ENCODE peak calls at places on chromosomes 16 and 17, in seven cellular contexts. S is left ventricle myocardium inferior, W is right lobe of liver, N is H9, J is ascending aorta, L is tibial artery, K is fibroblast of lung. Y is an unnamed sample. For H3K4me1, the result is how much of the 10 kb centered on the place peaks cover.

GRCh38 chr17:67528751-67529436 is 151.8 kb downstream of the PITPNC1 start:
- DNase-seq in S (peak), W (peak), N (peak), J (peak), L (peak), K (peak), Y (peak)

GRCh38 chr16:69469807-69470561 is 45.6 kb downstream of the CYB5B start:
- DNase-seq in S (no peak), W (no peak), N (no peak), J (no peak), L (no peak), K (no peak), Y (no peak)

GRCh38 chr16:4280625-4281024 is 7.8 kb upstream of the TFAP4 start:
- DNase-seq in S (no peak), W (no peak), N (no peak), J (no peak), L (no peak), K (no peak), Y (no peak)

GRCh38 chr17:57281887-57282653 is 25.7 kb downstream of the MSI2 start:
- DNase-seq in S (no peak), W (no peak), N (no peak), J (no peak), L (no peak), K (no peak), Y (no peak)

GRCh38 chr17:692116-692515 is 22.5 kb downstream of the VPS53 start:
- DNase-seq in S (no peak), W (no peak), N (no peak), J (no peak), L (no peak), K (peak), Y (no peak)

GRCh38 chr16:79599837-79600635 is 501 bp downstream of the MAF start:
- DNase-seq in S (peak), W (peak), N (peak), J (no peak), L (peak), K (peak), Y (peak)

GRCh38 chr16:10839271-10839661 is 20.7 kb upstream of the TVP23A start:
- DNase-seq in S (no peak), W (no peak), N (no peak), J (no peak), L (no peak), K (no peak), Y (no peak)

GRCh38 chr17:46024590-46024989 is 25.5 kb downstream of the STH start:
- DNase-seq in S (no peak), W (no peak), N (no peak), J (no peak), L (no peak), K (no peak), Y (no peak)

GRCh38 chr17:12693640-12694039 is 27.9 kb downstream of the MYOCD start:
- DNase-seq in S (no peak), W (no peak), N (no peak), J (no peak), L (no peak), K (no peak), Y (no peak)

GRCh38 chr17:42422412-42422957 is 571 bp downstream of the CAVIN1 start:
- DNase-seq in S (no peak), W (peak), N (peak), J (no peak), L (no peak), K (peak), Y (peak)

GRCh38 chr16:11740567-11740966 is 2.1 kb downstream of the TXNDC11 start:
- DNase-seq in S (no peak), W (no peak), N (no peak), J (no peak), L (no peak), K (no peak), Y (no peak)

GRCh38 chr17:61371606-61372005 is 28.0 kb upstream of the TBX2 start:
- DNase-seq in S (no peak), W (no peak), N (no peak), J (no peak), L (no peak), K (no peak), Y (peak)

GRCh38 chr16:31029272-31029671 is 4.1 kb upstream of the STX4 start:
- DNase-seq in S (no peak), W (no peak), N (no peak), J (no peak), L (no peak), K (no peak), Y (no peak)

GRCh38 chr17:73910216-73910615 is 266.0 kb upstream of the SDK2 start:
- DNase-seq in S (no peak), W (no peak), N (no peak), J (no peak), L (no peak), K (no peak), Y (no peak)

GRCh38 chr17:28983286-28984240 is 22.3 kb downstream of the SEZ6 start:
- DNase-seq in S (no peak), W (no peak), N (no peak), J (no peak), L (no peak), K (peak), Y (no peak)
- H3K4me1 ChIP-seq in S (under half), W (under half), N (under half), J (under half), L (under half), K (under half), Y (under half)

DNA sequence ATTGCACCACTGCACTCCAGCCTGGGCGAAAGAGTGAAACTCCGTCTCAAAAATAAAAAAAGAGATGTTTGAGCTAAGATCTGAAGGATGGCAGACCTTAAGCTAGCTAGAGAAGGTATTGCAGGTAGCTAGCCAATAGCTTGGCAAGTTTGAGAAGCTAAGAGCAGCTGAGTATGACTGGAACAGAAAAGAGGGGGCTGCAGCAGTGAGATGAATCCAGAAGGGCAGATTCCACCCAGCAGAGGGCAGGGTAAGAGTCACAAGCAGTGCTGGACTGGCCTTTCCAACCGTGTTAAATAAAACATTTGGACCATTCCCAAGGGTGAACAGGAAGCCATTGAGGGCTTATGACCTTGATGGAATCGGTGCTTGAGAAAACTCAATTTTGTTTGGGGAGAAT is 5.7 kb upstream of the PHAF1 start:
- DNase-seq in S (no peak), W (no peak), N (peak), J (no peak), L (no peak), K (peak), Y (no peak)
- TF ChIP-seq CTCF in S (peak), W (peak), N (peak), J (no peak), L (no peak), K (peak), Y (peak)

DNA sequence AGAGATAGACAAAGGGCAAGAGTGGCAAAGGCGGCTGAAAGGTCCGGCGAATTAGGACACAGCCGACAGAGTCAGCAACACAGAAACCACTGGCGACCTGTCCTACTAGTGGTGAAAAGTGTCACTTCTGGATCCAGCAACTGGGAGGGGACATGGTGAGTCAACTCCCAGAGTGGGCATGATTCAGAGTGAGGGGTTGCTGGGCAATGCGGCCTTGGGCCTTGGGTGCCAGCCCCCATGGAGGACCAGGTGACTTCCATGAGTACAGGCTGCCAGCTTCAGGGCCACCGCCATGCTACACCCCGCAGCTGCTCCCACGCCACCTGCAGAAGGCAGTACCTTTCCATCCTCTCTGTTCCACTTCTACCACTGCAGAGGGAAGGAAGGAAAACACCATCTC is 110.6 kb downstream of the ZFHX3 start:
- DNase-seq in S (no peak), W (no peak), N (no peak), J (no peak), L (no peak), K (no peak), Y (no peak)
- H3K4me1 ChIP-seq in S (half or more), W (under half), N (under half), J (under half), L (half or more), K (under half), Y (under half)

GRCh38 chr16:8493885-8494487 is 96.3 kb downstream of the TMEM114 start:
- DNase-seq in S (no peak), W (no peak), N (peak), J (no peak), L (no peak), K (no peak), Y (no peak)

GRCh38 chr16:8486985-8487384 is 103.3 kb downstream of the TMEM114 start:
- DNase-seq in S (no peak), W (no peak), N (no peak), J (no peak), L (no peak), K (no peak), Y (no peak)

GRCh38 chr16:8489580-8489979 is 100.7 kb downstream of the TMEM114 start:
- DNase-seq in S (no peak), W (no peak), N (no peak), J (no peak), L (no peak), K (no peak), Y (no peak)

GRCh38 chr16:8496364-8496763 is 93.9 kb downstream of the TMEM114 start:
- DNase-seq in S (no peak), W (no peak), N (no peak), J (no peak), L (no peak), K (no peak), Y (no peak)

GRCh38 chr16:8492690-8493089 is 97.6 kb downstream of the TMEM114 start:
- DNase-seq in S (no peak), W (no peak), N (no peak), J (no peak), L (no peak), K (no peak), Y (no peak)
- TF ChIP-seq CTCF in S (no peak), W (no peak), N (no peak), J (no peak), L (no peak), K (no peak), Y (no peak)

GRCh38 chr16:75065149-75065807 is 51.3 kb downstream of the LDHD start:
- DNase-seq in S (no peak), W (no peak), N (no peak), J (no peak), L (no peak), K (no peak), Y (peak)
- H3K4me1 ChIP-seq in S (half or more), W (under half), N (under half), J (under half), L (under half), K (under half), Y (half or more)

DNA sequence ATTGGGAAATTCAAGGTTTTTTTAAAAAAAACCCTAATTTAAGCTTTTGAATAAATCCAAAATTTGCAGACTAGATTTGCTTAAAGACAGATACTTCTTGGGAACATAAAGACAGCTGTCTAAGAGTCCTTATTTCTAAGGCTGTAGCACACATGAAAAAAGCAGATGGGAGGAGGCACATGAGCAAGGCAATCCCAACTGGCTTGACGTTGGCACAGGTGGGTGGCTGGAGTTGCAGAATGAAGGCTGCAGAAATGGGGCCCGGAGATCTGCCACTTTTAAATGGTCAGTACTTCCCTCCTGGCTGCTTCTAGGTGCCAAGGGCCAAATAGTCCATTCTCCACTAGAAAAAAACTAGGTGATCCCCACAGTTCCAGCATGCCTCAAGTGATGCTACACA is 4.4 kb downstream of the KIAA0753 start:
- DNase-seq in S (no peak), W (no peak), N (no peak), J (no peak), L (no peak), K (no peak), Y (no peak)
- TF ChIP-seq CTCF in S (no peak), W (no peak), N (no peak), J (no peak), L (no peak), K (no peak), Y (no peak)

GRCh38 chr17:17703608-17703919 is 22.3 kb downstream of the RAI1 start:
- DNase-seq in S (no peak), W (no peak), N (no peak), J (no peak), L (no peak), K (no peak), Y (no peak)
- H3K4me1 ChIP-seq in S (half or more), W (under half), N (under half), J (under half), L (under half), K (under half), Y (under half)

GRCh38 chr17:59892849-59893616 is at the start of the genes RPS6KB1 and TUBD1:
- DNase-seq in S (peak), W (peak), N (peak), J (peak), L (peak), K (peak), Y (peak)
- TF ChIP-seq CTCF in S (no peak), W (no peak), N (no peak), J (no peak), L (no peak), K (no peak), Y (no peak)

DNA sequence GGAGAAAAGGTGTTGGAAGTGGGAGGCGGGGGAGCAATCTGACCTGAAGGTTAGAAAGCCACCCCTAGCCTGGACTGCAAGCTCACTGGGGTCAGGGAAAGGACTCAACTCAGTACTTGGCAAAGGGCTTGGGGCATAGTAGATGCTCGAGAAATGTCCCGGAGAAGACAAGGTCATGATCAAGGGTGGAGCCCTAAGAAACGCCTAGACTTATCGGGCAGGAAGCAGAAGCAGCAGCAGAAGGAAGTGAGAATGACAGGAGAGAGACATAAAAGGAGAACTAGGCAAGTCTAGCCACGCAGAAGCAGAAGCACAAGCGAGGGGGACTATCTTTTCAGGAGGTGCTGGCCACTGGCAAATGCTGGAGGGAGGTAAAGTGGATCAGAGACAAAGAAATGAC is 10.2 kb downstream of the COTL1 start:
- DNase-seq in S (no peak), W (no peak), N (no peak), J (no peak), L (no peak), K (no peak), Y (no peak)
- H3K4me1 ChIP-seq in S (under half), W (under half), N (under half), J (under half), L (under half), K (under half), Y (half or more)

DNA sequence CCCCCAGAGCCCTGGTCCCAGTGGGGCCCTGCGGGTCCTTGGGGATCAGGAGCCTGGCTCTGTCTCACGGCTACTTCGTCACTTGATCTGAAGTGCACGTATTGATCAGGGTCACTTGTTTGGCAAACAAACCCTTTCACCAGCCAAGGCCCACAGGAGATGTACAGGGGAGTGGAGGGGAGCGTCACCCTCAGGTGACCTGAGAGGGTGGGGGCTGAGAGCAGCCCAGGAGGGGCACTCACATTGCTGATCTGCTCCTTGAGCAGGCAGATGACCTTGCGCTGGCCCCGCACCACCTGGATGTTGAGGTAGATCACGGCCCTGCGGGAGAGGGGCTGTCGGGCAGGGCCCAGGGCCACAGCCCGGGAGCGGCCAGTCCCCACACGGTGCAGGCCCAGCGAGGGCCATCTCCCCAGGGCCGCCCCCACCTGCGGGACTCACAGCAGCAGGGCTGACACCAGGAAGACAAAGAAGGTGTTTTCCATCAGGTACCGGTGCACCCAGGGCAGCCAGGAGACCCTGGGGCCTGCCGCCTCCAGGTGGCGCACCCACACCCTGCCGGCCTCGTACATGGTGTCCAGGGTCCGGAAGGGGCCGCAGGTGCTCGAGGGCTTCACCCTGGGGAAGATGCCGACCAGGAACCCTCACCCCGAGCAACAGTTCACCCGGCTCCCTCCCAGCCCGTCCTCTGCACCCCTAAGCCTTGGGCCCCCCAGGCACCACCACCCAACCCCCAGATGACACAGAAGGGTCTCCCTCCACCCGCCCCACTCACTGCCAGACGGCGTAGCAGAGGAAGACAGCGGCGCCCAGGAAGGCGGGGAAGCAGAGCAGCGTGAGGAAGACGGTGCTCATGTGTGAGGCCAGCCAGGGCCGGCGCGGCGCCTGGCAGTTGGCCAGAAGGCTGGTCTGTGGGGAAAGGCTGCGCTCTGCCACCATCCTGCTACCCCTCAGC is 11.3 kb downstream of the TMC6 start:
- DNase-seq in S (no peak), W (peak), N (peak), J (no peak), L (no peak), K (peak), Y (no peak)
- TF ChIP-seq CTCF in S (peak), W (peak), N (peak), J (peak), L (no peak), K (peak), Y (peak)